ENCODE peak calls at places on chromosomes 3 and 15, in six cellular contexts. W is PC-9, Y is GM23338, K is fibroblast of mammary gland, T is NB4, R is fibroblast of lung. J is an unnamed sample.
A peak's percentile ranks its signal among the peaks of the same experiment; 100 is the strongest.

GRCh38 chr3:5201536-5201935 is 14.0 kb downstream of the EDEM1 start:
- DNase-seq in K (no peak), Y (no peak), R (no peak), W (no peak), T (no peak), J (no peak)

GRCh38 chr3:104245981-104246380 is 1120.7 kb upstream of the ALCAM start:
- DNase-seq in R (no peak), Y (no peak), W (no peak), T (no peak), K (no peak), J (no peak)

GRCh38 chr3:74751775-74752174 is 137.3 kb upstream of the CNTN3 start:
- DNase-seq in Y (no peak), W (no peak), R (no peak), T (no peak), K (no peak), J (no peak)

GRCh38 chr3:138332472-138333073 is 2.9 kb upstream of the NME9 start:
- DNase-seq in W (no peak), Y (peak; percentile 59), K (peak; percentile 63), R (peak; percentile 36), T (peak; percentile 58), J (no peak)

GRCh38 chr3:24226402-24226801 is 268.2 kb downstream of the THRB start:
- DNase-seq in R (no peak), T (no peak), W (no peak), K (no peak), Y (no peak), J (no peak)

GRCh38 chr3:21979706-21980105 is 228.7 kb upstream of the ZNF385D start:
- DNase-seq in R (peak; percentile 79), T (no peak), Y (no peak), W (no peak), K (peak; percentile 12), J (no peak)

GRCh38 chr15:76994971-76995945 is at the start of gene PSTPIP1:
- DNase-seq in T (peak; percentile 92), K (no peak), R (no peak), W (no peak), Y (no peak), J (peak; percentile 72)

GRCh38 chr15:85021409-85021808 is 39.8 kb downstream of the PDE8A start:
- DNase-seq in Y (no peak), T (no peak), W (no peak), R (no peak), K (no peak), J (no peak)

GRCh38 chr15:88477126-88477525 is 9.6 kb downstream of the MRPS11 start:
- DNase-seq in K (no peak), W (no peak), R (no peak), T (no peak), Y (no peak), J (no peak)

GRCh38 chr3:113151475-113152031 is 59.8 kb upstream of the BOC start:
- DNase-seq in T (no peak), K (peak; percentile 58), R (peak; percentile 74), W (no peak), Y (no peak), J (no peak)

GRCh38 chr3:151460774-151461450 is at the start of gene IGSF10:
- DNase-seq in R (no peak), Y (peak; percentile 72), K (no peak), T (no peak), W (peak; percentile 18), J (no peak)

GRCh38 chr3:9649791-9650521 is 651 bp downstream of the MTMR14 start:
- DNase-seq in Y (peak; percentile 16), R (no peak), W (no peak), K (no peak), T (peak; percentile 78), J (peak; percentile 43)

GRCh38 chr3:183114374-183114773 is 15.1 kb upstream of the MCCC1 start:
- DNase-seq in Y (no peak), W (no peak), K (no peak), R (no peak), T (no peak), J (no peak)

DNA sequence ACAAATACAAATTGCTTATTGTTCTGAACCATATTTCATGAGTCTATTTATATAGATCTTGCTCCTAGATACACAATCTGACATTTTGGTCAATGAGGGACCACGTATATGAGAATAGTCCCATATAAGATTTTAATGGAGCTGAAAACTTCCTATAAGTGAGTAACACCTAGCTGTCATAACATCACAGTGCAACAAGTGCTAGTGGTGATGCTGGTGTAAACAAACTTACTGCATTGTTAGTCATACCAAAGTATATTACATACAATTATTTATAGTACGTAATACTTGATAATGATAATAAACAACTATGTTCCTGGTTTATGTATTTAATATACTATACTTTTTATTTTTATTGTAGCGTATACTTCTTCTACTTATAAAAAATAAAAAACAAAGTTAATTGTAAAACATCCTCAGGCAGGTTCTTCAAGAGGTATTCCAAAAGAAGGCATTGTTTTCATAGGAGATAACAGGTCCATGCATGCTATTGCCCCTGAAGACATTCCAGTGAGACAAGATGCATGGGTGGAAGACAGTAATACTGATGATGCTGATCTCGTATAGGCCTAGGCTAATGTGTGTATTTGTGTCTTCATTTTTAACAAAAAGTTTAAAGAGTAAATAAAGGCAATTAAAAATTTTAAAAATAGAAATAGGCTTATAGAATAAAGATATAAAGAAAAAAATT is 46.8 kb upstream of the NAALADL2 start:
- DNase-seq in Y (no peak), W (no peak), R (no peak), T (no peak), K (no peak), J (no peak)
- TF ChIP-seq CTCF in Y (no peak), W (no peak), R (no peak), T (no peak), K (no peak), J (no peak)

GRCh38 chr3:160001850-160002623 is 13.4 kb downstream of the IL12A start:
- DNase-seq in K (no peak), Y (no peak), T (peak; percentile 13), R (no peak), W (no peak), J (no peak)

GRCh38 chr3:160005004-160005403 is 16.4 kb downstream of the IL12A start:
- DNase-seq in W (no peak), Y (no peak), K (no peak), R (no peak), T (no peak), J (no peak)

GRCh38 chr3:160001154-160001760 is 12.6 kb downstream of the IL12A start:
- DNase-seq in R (peak; percentile 13), W (no peak), T (no peak), Y (no peak), K (no peak), J (no peak)

GRCh38 chr3:160006282-160007163 is 17.9 kb downstream of the IL12A start:
- DNase-seq in W (peak; percentile 61), Y (peak; percentile 73), K (peak; percentile 82), T (peak; percentile 61), R (peak; percentile 60), J (no peak)

DNA sequence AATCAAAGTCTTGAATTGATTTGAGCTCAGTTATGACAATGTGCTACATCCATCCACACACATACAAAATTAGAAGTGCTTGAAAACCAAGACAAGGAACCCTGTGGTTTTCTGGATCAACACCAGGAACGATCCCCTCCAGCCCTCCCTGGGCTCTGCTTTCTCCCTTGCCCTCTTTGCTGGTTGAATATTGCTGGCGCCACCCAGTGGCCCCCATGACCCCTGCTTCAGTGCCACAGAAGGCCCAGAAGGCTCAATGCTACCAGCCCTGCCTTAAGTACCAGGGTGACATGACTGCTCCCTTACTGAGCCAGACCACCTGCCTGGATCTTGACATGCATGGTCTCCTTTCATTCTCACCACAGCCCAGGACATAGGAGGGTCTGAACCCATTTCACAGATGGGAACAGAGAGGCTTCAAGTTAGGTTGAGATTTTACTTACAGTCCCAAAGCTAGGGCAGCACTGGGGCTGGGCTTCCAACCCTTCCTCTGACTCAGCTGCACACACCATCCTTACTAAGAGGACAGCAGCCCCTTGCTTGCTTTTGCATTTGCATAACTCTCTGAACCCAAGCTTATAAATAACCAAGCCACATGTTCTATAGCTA is 15.0 kb downstream of the IL12A start:
- DNase-seq in Y (peak; percentile 83), R (peak; percentile 35), K (peak; percentile 54), T (peak; percentile 46), W (peak; percentile 65), J (peak; percentile 51)
- TF ChIP-seq CTCF in Y (peak; percentile 87), R (peak; percentile 57), K (peak; percentile 54), T (peak; percentile 53), W (peak; percentile 77), J (peak; percentile 81)

GRCh38 chr15:78316211-78317077 is 17.0 kb upstream of the SKIC8 start:
- DNase-seq in R (no peak), K (no peak), Y (peak; percentile 56), W (peak; percentile 31), T (no peak), J (no peak)
- TF ChIP-seq CTCF in R (no peak), K (no peak), Y (no peak), W (no peak), T (no peak), J (no peak)

GRCh38 chr3:50676031-50676705 is 1.4 kb downstream of the DOCK3 start:
- DNase-seq in T (no peak), Y (peak; percentile 58), W (no peak), K (no peak), R (no peak), J (no peak)

GRCh38 chr3:50672656-50673055 is 2.1 kb upstream of the DOCK3 start:
- DNase-seq in T (no peak), R (no peak), Y (no peak), W (no peak), K (no peak), J (no peak)

GRCh38 chr3:50675179-50676030 is 678 bp downstream of the DOCK3 start:
- DNase-seq in K (no peak), T (peak; percentile 20), R (no peak), W (peak; percentile 67), Y (peak; percentile 80), J (no peak)

GRCh38 chr3:50673937-50674336 is 790 bp upstream of the DOCK3 start:
- DNase-seq in R (no peak), K (no peak), W (no peak), T (peak; percentile 31), Y (peak; percentile 17), J (no peak)

GRCh38 chr3:50674349-50675178 is at the start of gene DOCK3:
- DNase-seq in Y (peak; percentile 83), W (peak; percentile 65), R (peak; percentile 48), K (peak; percentile 17), T (peak; percentile 20), J (peak; percentile 54)
- TF ChIP-seq CTCF in Y (peak; percentile 0), W (no peak), R (no peak), K (no peak), T (no peak), J (no peak)

GRCh38 chr3:46705751-46706572 is 4.8 kb downstream of the TMIE start:
- DNase-seq in W (peak; percentile 68), T (no peak), K (peak; percentile 52), Y (no peak), R (peak; percentile 58), J (no peak)
- TF ChIP-seq CTCF in W (no peak), T (peak; percentile 1), K (peak; percentile 15), Y (no peak), R (peak; percentile 5), J (no peak)

DNA sequence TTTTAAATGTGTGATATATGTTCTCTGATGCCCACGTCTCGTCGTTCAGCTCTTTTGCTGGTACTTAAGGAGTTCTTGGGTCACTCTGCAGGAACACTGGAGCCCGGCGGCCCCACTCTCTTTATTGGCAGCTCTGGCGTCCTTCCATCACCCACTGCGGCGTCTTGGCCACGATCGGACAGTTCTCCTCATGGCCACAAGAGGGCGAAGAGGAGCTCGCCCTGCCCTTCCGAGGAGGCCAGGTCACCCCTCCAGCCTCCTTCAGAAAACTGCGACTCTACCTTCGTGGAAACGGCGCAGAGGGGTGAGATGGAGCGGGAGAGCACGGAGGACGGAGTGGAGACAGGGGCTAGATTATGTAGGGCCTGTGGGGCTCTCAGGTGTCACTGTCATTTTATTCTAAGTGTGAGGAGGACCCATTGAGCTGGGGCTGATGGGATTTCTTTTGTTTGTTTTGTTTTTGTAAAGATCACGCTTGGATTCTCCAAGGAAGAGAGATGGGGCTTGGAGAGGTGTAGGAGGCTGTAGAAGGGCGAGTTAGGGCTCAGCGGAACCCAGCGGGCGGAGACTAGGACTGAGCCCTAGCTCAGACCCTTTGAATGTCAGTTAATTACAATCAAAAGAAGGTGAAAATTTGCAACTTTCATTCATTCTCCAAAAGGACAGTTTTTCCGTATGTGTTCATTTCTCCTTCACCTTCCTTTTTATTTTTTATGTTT is 28.0 kb upstream of the GABRA5 start:
- DNase-seq in T (peak; percentile 15), Y (peak; percentile 85), K (no peak), R (no peak), W (peak; percentile 5), J (no peak)
- TF ChIP-seq CTCF in T (peak; percentile 70), Y (peak; percentile 85), K (peak; percentile 25), R (peak; percentile 13), W (peak; percentile 71), J (peak; percentile 29)